ENCODE peak calls at places on chromosome 2, in eight cellular contexts. B is HCEC 1CT; A is right lobe of liver; W is germinal center; K is activated naive CD4-positive, alpha-beta T cell treated with anti-CD3 and anti-CD28 coated beads for 36 hours; Y is tibial nerve; C is LHCN-M2; Z is LoVo. X is an unnamed sample.

GRCh38 chr2:202757339-202757738 is 114.2 kb downstream of the ICA1L start:
- DNase-seq in B (no peak), K (no peak), Y (no peak), A (no peak), Z (no peak), C (no peak), W (no peak), X (no peak)

GRCh38 chr2:37802106-37802791 is 122.8 kb upstream of the RMDN2 start:
- DNase-seq in W (no peak), K (no peak), Y (no peak), A (no peak), B (peak; percentile 66), Z (no peak), C (peak; percentile 56), X (no peak)

GRCh38 chr2:29697181-29697580 is 224.2 kb downstream of the ALK start:
- DNase-seq in B (no peak), Y (no peak), A (no peak), Z (no peak), C (no peak), K (no peak), W (no peak), X (no peak)

GRCh38 chr2:235860846-235861245 is 307.3 kb downstream of the GBX2 start:
- DNase-seq in W (no peak), C (no peak), Z (no peak), A (no peak), B (no peak), Y (no peak), K (no peak), X (no peak)

GRCh38 chr2:70412294-70413075 is 110.6 kb upstream of the FAM136A start:
- DNase-seq in Y (no peak), B (no peak), A (no peak), W (no peak), C (no peak), K (no peak), Z (no peak), X (no peak)

GRCh38 chr2:127066942-127067341 is 40.0 kb downstream of the BIN1 start:
- DNase-seq in A (no peak), B (peak; percentile 18), K (no peak), W (no peak), C (peak; percentile 48), Y (peak; percentile 84), Z (no peak), X (no peak)

GRCh38 chr2:229852565-229852964 is 69.2 kb downstream of the TRIP12 start:
- DNase-seq in Z (no peak), B (peak; percentile 73), W (no peak), A (no peak), C (no peak), K (peak; percentile 66), Y (no peak), X (no peak)

GRCh38 chr2:158644139-158644538 is 151.0 kb upstream of the DAPL1 start:
- DNase-seq in B (peak; percentile 54), Y (no peak), Z (no peak), K (no peak), A (no peak), C (peak; percentile 77), W (no peak), X (no peak)

GRCh38 chr2:201618744-201619654 is 24.3 kb downstream of the TMEM237 start:
- DNase-seq in B (no peak), K (no peak), W (peak; percentile 14), C (peak; percentile 41), Y (peak; percentile 46), Z (no peak), A (peak; percentile 61), X (no peak)

GRCh38 chr2:202099515-202099914 is 26.5 kb downstream of the KIAA2012 start:
- DNase-seq in A (no peak), Z (no peak), Y (no peak), B (no peak), C (no peak), K (no peak), W (no peak), X (no peak)

GRCh38 chr2:152525277-152525838 is 190.4 kb downstream of the FMNL2 start:
- DNase-seq in A (no peak), W (no peak), Z (peak; percentile 48), Y (no peak), K (no peak), C (peak; percentile 83), B (peak; percentile 76), X (no peak)

GRCh38 chr2:43513796-43514195 is 82.0 kb downstream of the THADA start:
- DNase-seq in K (no peak), Z (no peak), Y (no peak), B (no peak), C (no peak), W (no peak), A (no peak), X (no peak)

GRCh38 chr2:54722641-54723299 is 692 bp upstream of the EML6 start:
- DNase-seq in K (no peak), Y (no peak), A (no peak), W (peak; percentile 12), Z (no peak), C (peak; percentile 63), B (peak; percentile 78), X (no peak)

GRCh38 chr2:36355157-36355889 is at the start of gene CRIM1:
- DNase-seq in K (peak; percentile 52), Z (peak; percentile 92), A (peak; percentile 81), C (peak; percentile 86), W (peak; percentile 30), Y (peak; percentile 79), B (peak; percentile 93), X (peak; percentile 78)

GRCh38 chr2:238059505-238059904 is 1.3 kb upstream of the SCLY start:
- DNase-seq in K (no peak), Y (no peak), Z (no peak), A (no peak), B (no peak), W (no peak), C (no peak), X (no peak)

GRCh38 chr2:71685941-71686611 is 232.7 kb downstream of the DYSF start:
- DNase-seq in Y (no peak), A (no peak), Z (no peak), K (no peak), B (no peak), C (no peak), W (no peak), X (peak; percentile 28)

GRCh38 chr2:114160263-114161001 is 270.5 kb downstream of the ACTR3 start:
- DNase-seq in Y (no peak), A (peak; percentile 80), W (no peak), B (no peak), Z (no peak), K (no peak), C (no peak), X (no peak)

GRCh38 chr2:109457366-109457765 is 156.4 kb downstream of the SEPTIN10 start:
- DNase-seq in C (peak; percentile 67), A (no peak), K (no peak), Y (no peak), Z (no peak), W (no peak), B (no peak), X (no peak)

GRCh38 chr2:233837694-233838229 is 16.6 kb downstream of the HJURP start:
- DNase-seq in B (no peak), K (no peak), Z (no peak), Y (no peak), W (no peak), C (no peak), A (no peak), X (no peak)

X was measured in natural killer cell treated with Interleukin-12 subunit alpha and Interleukin-12 subunit beta and Interleukin-15 and Interleukin-18, amount 100 ng/mL, for 72 hours.